ENCODE peak calls at places on chromosomes 3 and 15, in five cellular contexts. V, T, W, S and H are unnamed samples.

GRCh38 chr15:94522125-94522524 is 290.8 kb downstream of the MCTP2 start:
- DNase-seq in V (peak), T (no peak), W (no peak), S (no peak), H (no peak)

GRCh38 chr3:64224826-64225606 is at the start of gene PRICKLE2:
- DNase-seq in V (peak), T (no peak), W (peak), S (no peak), H (no peak)

GRCh38 chr3:48188266-48189201 is at the start of gene CDC25A:
- DNase-seq in V (peak), T (peak), W (peak), S (peak), H (peak)

GRCh38 chr3:9298236-9298635 is 48.8 kb upstream of the SRGAP3 start:
- DNase-seq in V (no peak), T (no peak), W (no peak), S (no peak), H (no peak)

GRCh38 chr15:100131321-100132224 is 210.2 kb downstream of the ADAMTS17 start:
- DNase-seq in V (peak), T (no peak), W (no peak), S (peak), H (peak)

GRCh38 chr3:34260266-34260990 is 462.0 kb downstream of the PDCD6IP start:
- DNase-seq in V (peak), T (peak), W (no peak), S (peak), H (peak)

GRCh38 chr3:99929409-99930139 is 111.9 kb downstream of the CMSS1 start:
- DNase-seq in V (no peak), T (no peak), W (no peak), S (no peak), H (no peak)

GRCh38 chr3:148955544-148956346 is 35.6 kb upstream of the GYG1 start:
- DNase-seq in V (peak), T (peak), W (no peak), S (peak), H (peak)

GRCh38 chr3:48563382-48563918 is at the start of gene UCN2:
- DNase-seq in V (no peak), T (no peak), W (no peak), S (no peak), H (no peak)

GRCh38 chr3:126433496-126434263 is 39.0 kb downstream of the CFAP100 start:
- DNase-seq in V (no peak), T (no peak), W (no peak), S (no peak), H (no peak)

GRCh38 chr3:70857926-70858325 is 545.5 kb upstream of the MDFIC2 start:
- DNase-seq in V (no peak), T (no peak), W (no peak), S (no peak), H (no peak)

GRCh38 chr3:29420106-29420505 is 139.2 kb downstream of the RBMS3 start:
- DNase-seq in V (no peak), T (no peak), W (no peak), S (no peak), H (no peak)

GRCh38 chr3:113260980-113261920 is 49.9 kb downstream of the BOC start:
- DNase-seq in V (no peak), T (no peak), W (no peak), S (no peak), H (no peak)

GRCh38 chr15:43463542-43463941 is 29.4 kb downstream of the TP53BP1 start:
- DNase-seq in V (no peak), T (no peak), W (no peak), S (no peak), H (no peak)

GRCh38 chr3:123272547-123272946 is 70.8 kb downstream of the SEC22A start:
- DNase-seq in V (no peak), T (peak), W (no peak), S (peak), H (no peak)

GRCh38 chr3:105388199-105388598 is 21.5 kb downstream of the ALCAM start:
- DNase-seq in V (no peak), T (no peak), W (no peak), S (no peak), H (no peak)

GRCh38 chr3:50616770-50617095 is 218 bp upstream of the MAPKAPK3 start:
- DNase-seq in V (peak), T (peak), W (peak), S (peak), H (peak)

GRCh38 chr3:43004282-43004681 is 25.2 kb downstream of the GASK1A start:
- DNase-seq in V (no peak), T (no peak), W (no peak), S (no peak), H (no peak)

GRCh38 chr3:52123106-52123708 is 31.0 kb downstream of the POC1A start:
- DNase-seq in V (peak), T (peak), W (no peak), S (peak), H (peak)

GRCh38 chr15:46126581-46126980 is 491.8 kb downstream of the SQOR start:
- DNase-seq in V (no peak), T (no peak), W (no peak), S (no peak), H (no peak)

GRCh38 chr3:158091526-158091925 is 14.7 kb downstream of the SHOX2 start:
- DNase-seq in V (peak), T (no peak), W (no peak), S (peak), H (peak)

GRCh38 chr15:85419200-85419599 is 38.8 kb downstream of the AKAP13 start:
- DNase-seq in V (no peak), T (no peak), W (no peak), S (no peak), H (no peak)

GRCh38 chr3:55490194-55490913 is 3.2 kb upstream of the WNT5A start:
- DNase-seq in V (peak), T (no peak), W (no peak), S (no peak), H (no peak)

GRCh38 chr3:55492976-55493375 is 5.9 kb upstream of the WNT5A start:
- DNase-seq in V (no peak), T (no peak), W (no peak), S (no peak), H (no peak)

GRCh38 chr3:55488398-55489055 is 1.4 kb upstream of the WNT5A start:
- DNase-seq in V (peak), T (peak), W (peak), S (peak), H (no peak)

GRCh38 chr3:55489804-55490132 is 2.7 kb upstream of the WNT5A start:
- DNase-seq in V (peak), T (peak), W (no peak), S (no peak), H (no peak)

GRCh38 chr3:55491296-55491816 is 4.2 kb upstream of the WNT5A start:
- DNase-seq in V (no peak), T (no peak), W (no peak), S (no peak), H (no peak)
- TF ChIP-seq POLR2AphosphoS5 in V (no peak), T (no peak), W (no peak), S (no peak), H (no peak)

DNA sequence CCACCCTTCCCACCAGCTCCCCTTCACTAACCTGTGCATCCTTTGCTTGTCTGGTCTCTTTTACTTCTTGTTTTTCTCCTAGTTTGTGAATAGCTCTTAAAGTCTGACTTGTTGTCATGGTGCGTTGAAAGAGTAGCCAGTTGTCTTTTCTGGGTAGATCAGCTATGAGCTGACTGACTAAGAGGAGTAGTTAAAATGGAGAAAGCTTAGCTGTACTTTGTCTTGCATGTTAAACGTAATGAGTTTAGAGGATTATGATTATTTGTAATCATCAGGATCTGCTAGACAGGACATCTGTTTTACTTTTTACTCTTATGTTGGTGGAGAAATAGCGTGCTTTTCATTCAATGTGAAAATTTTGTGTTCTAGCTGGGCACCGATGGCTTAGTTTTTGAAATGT is 35.9 kb downstream of the ATP2C1 start:
- DNase-seq in V (no peak), T (no peak), W (no peak), S (no peak), H (no peak)
- TF ChIP-seq CREB1 in V (no peak), T (no peak), W (no peak), S (no peak), H (no peak)

DNA sequence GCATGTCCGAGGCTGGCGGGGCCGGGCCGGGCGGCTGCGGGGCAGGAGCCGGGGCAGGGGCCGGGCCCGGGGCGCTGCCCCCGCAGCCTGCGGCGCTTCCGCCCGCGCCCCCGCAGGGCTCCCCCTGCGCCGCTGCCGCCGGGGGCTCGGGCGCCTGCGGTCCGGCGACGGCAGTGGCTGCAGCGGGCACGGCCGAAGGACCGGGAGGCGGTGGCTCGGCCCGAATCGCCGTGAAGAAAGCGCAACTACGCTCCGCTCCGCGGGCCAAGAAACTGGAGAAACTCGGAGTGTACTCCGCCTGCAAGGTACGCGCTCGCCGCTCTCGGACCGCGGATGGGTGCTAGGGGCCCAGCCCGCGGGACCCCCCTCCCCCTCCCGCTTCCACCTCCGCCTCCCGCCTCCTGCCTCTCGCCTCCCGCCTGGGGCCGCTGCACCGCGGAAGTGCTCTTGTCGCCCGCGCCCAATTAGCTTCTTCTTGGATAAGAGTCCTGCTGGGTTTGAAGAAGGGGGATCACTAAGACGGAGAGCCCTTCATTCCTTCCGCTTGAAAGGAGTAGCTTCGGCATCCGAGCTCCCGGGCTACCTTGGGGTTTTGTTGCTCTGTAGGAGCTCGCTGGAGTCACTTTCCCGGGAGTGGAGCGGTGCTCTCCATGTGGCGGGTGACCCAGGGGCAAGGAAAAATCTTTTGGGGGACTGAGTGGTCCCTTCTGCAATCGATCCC is 390 bp downstream of the KAT2B start:
- DNase-seq in V (peak), T (peak), W (no peak), S (peak), H (peak)
- TF ChIP-seq POLR2AphosphoS5 in V (no peak), T (no peak), W (no peak), S (no peak), H (no peak)

GRCh38 chr15:39598186-39598850 is 17.4 kb downstream of the THBS1 start:
- DNase-seq in V (no peak), T (no peak), W (no peak), S (no peak), H (no peak)
- TF ChIP-seq CREB1 in V (no peak), T (no peak), W (no peak), S (no peak), H (no peak)

GRCh38 chr15:75712668-75713337 is at the start of gene CSPG4:
- DNase-seq in V (peak), T (peak), W (no peak), S (peak), H (no peak)
- TF ChIP-seq POLR2AphosphoS5 in V (peak), T (no peak), W (no peak), S (no peak), H (no peak)

GRCh38 chr3:56673781-56674457 is 9.1 kb downstream of the TASOR start:
- DNase-seq in V (no peak), T (no peak), W (no peak), S (no peak), H (no peak)
- TF ChIP-seq CREB1 in V (no peak), T (no peak), W (no peak), S (no peak), H (no peak)

GRCh38 chr3:104297617-104298016 is 1069.1 kb upstream of the ALCAM start:
- DNase-seq in V (no peak), T (no peak), W (no peak), S (no peak), H (no peak)
- TF ChIP-seq POLR2AphosphoS5 in V (no peak), T (no peak), W (no peak), S (no peak), H (no peak)

DNA sequence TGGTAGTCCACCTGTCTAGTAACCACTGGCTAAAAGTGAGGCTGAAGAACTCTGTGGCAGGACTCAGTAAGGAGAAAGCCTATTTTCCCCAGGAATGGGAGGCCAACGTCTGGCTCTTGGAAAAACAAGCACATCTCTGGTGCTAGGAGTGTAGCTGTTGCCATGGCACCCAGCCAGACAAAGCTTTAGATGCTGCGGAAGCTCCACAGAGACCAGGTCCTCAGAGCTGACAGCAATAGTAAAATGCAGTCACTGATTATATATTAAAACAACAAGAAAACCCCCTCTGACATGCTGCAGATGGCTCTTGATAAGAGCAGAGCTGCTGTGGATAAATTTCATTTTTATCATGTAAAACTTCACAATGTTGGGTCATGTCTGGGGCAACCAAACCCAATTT is 124.9 kb upstream of the STRIT1 start:
- DNase-seq in V (peak), T (no peak), W (no peak), S (no peak), H (no peak)
- TF ChIP-seq CREB1 in V (no peak), T (no peak), W (no peak), S (no peak), H (no peak)

GRCh38 chr3:189909139-189909538 is 211.6 kb downstream of the P3H2 start:
- DNase-seq in V (no peak), T (no peak), W (no peak), S (no peak), H (no peak)

GRCh38 chr3:189911001-189911400 is 209.7 kb downstream of the P3H2 start:
- DNase-seq in V (no peak), T (no peak), W (no peak), S (no peak), H (no peak)

GRCh38 chr3:189907803-189908202 is 212.9 kb downstream of the P3H2 start:
- DNase-seq in V (no peak), T (no peak), W (no peak), S (no peak), H (no peak)

GRCh38 chr3:189909573-189909972 is 211.1 kb downstream of the P3H2 start:
- DNase-seq in V (no peak), T (no peak), W (no peak), S (no peak), H (no peak)

GRCh38 chr3:189908646-189909045 is 212.1 kb downstream of the P3H2 start:
- DNase-seq in V (no peak), T (no peak), W (no peak), S (no peak), H (no peak)
- TF ChIP-seq POLR2AphosphoS5 in V (no peak), T (no peak), W (no peak), S (no peak), H (no peak)